ENCODE peak calls at places on chromosomes 5 and 9, in ten cellular contexts. One of them, this sample, is unnamed.

GRCh38 chr9:86633904-86634303 is 279.7 kb upstream of the TUT7 start:
- DNase-seq in lower lobe of right lung: no peak
- DNase-seq in sigmoid colon: no peak
- DNase-seq in cardiac muscle cell: no peak
- DNase-seq in neural progenitor cell: no peak
- DNase-seq in A549: no peak
- DNase-seq in IMR-90: no peak
- DNase-seq in tibial artery: no peak
- DNase-seq in PC-9: no peak
- DNase-seq in brain microvascular endothelial cell: no peak
- DNase-seq in this sample: no peak

GRCh38 chr9:479316-479715 is 264.7 kb downstream of the DOCK8 start:
- DNase-seq in lower lobe of right lung: no peak
- DNase-seq in sigmoid colon: no peak
- DNase-seq in cardiac muscle cell: no peak
- DNase-seq in neural progenitor cell: no peak
- DNase-seq in A549: no peak
- DNase-seq in IMR-90: no peak
- DNase-seq in tibial artery: no peak
- DNase-seq in PC-9: no peak
- DNase-seq in brain microvascular endothelial cell: no peak
- DNase-seq in this sample: no peak

GRCh38 chr5:32390819-32391591 is 53.5 kb downstream of the ZFR start:
- DNase-seq in lower lobe of right lung: no peak
- DNase-seq in sigmoid colon: no peak
- DNase-seq in cardiac muscle cell: no peak
- DNase-seq in neural progenitor cell: no peak
- DNase-seq in A549: peak; percentile 56
- DNase-seq in IMR-90: peak; percentile 95
- DNase-seq in tibial artery: no peak
- DNase-seq in PC-9: peak; percentile 47
- DNase-seq in brain microvascular endothelial cell: peak; percentile 88
- DNase-seq in this sample: peak; percentile 84

GRCh38 chr9:111298831-111299603 is 31.0 kb downstream of the OR2K2 start:
- DNase-seq in lower lobe of right lung: no peak
- DNase-seq in sigmoid colon: peak; percentile 85
- DNase-seq in cardiac muscle cell: peak; percentile 40
- DNase-seq in neural progenitor cell: peak; percentile 41
- DNase-seq in A549: peak; percentile 66
- DNase-seq in IMR-90: peak; percentile 81
- DNase-seq in tibial artery: peak; percentile 87
- DNase-seq in PC-9: peak; percentile 8
- DNase-seq in brain microvascular endothelial cell: peak; percentile 56
- DNase-seq in this sample: peak; percentile 54

GRCh38 chr5:131682175-131682574 is 47.1 kb upstream of the RAPGEF6 start:
- DNase-seq in lower lobe of right lung: no peak
- DNase-seq in sigmoid colon: no peak
- DNase-seq in cardiac muscle cell: no peak
- DNase-seq in neural progenitor cell: no peak
- DNase-seq in A549: no peak
- DNase-seq in IMR-90: no peak
- DNase-seq in tibial artery: no peak
- DNase-seq in PC-9: no peak
- DNase-seq in brain microvascular endothelial cell: no peak
- DNase-seq in this sample: no peak

GRCh38 chr9:136705564-136705963 is 6.8 kb upstream of the DIPK1B start:
- DNase-seq in lower lobe of right lung: no peak
- DNase-seq in sigmoid colon: no peak
- DNase-seq in cardiac muscle cell: no peak
- DNase-seq in neural progenitor cell: no peak
- DNase-seq in A549: no peak
- DNase-seq in IMR-90: peak; percentile 47
- DNase-seq in tibial artery: no peak
- DNase-seq in PC-9: no peak
- DNase-seq in brain microvascular endothelial cell: no peak
- DNase-seq in this sample: no peak

GRCh38 chr5:92676120-92676838 is 904.7 kb downstream of the NR2F1-AS1 start:
- DNase-seq in lower lobe of right lung: no peak
- DNase-seq in sigmoid colon: no peak
- DNase-seq in cardiac muscle cell: no peak
- DNase-seq in neural progenitor cell: peak; percentile 74
- DNase-seq in A549: no peak
- DNase-seq in IMR-90: no peak
- DNase-seq in tibial artery: no peak
- DNase-seq in PC-9: no peak
- DNase-seq in brain microvascular endothelial cell: no peak
- DNase-seq in this sample: no peak

GRCh38 chr5:5229405-5229804 is 89.3 kb downstream of the ADAMTS16 start:
- DNase-seq in lower lobe of right lung: no peak
- DNase-seq in sigmoid colon: no peak
- DNase-seq in cardiac muscle cell: no peak
- DNase-seq in neural progenitor cell: no peak
- DNase-seq in A549: no peak
- DNase-seq in IMR-90: no peak
- DNase-seq in tibial artery: no peak
- DNase-seq in PC-9: no peak
- DNase-seq in brain microvascular endothelial cell: peak; percentile 26
- DNase-seq in this sample: no peak

GRCh38 chr9:100117316-100117715 is 18.3 kb downstream of the INVS start:
- DNase-seq in lower lobe of right lung: no peak
- DNase-seq in sigmoid colon: no peak
- DNase-seq in cardiac muscle cell: no peak
- DNase-seq in neural progenitor cell: no peak
- DNase-seq in A549: no peak
- DNase-seq in IMR-90: no peak
- DNase-seq in tibial artery: no peak
- DNase-seq in PC-9: no peak
- DNase-seq in brain microvascular endothelial cell: no peak
- DNase-seq in this sample: no peak

GRCh38 chr5:32600057-32600622 is 14.8 kb downstream of the SUB1 start:
- DNase-seq in lower lobe of right lung: no peak
- DNase-seq in sigmoid colon: no peak
- DNase-seq in cardiac muscle cell: no peak
- DNase-seq in neural progenitor cell: no peak
- DNase-seq in A549: no peak
- DNase-seq in IMR-90: peak; percentile 86
- DNase-seq in tibial artery: no peak
- DNase-seq in PC-9: no peak
- DNase-seq in brain microvascular endothelial cell: peak; percentile 53
- DNase-seq in this sample: peak; percentile 61

GRCh38 chr5:50963647-50964584 is 297.5 kb downstream of the PARP8 start:
- DNase-seq in lower lobe of right lung: no peak
- DNase-seq in sigmoid colon: no peak
- DNase-seq in cardiac muscle cell: peak; percentile 43
- DNase-seq in neural progenitor cell: peak; percentile 65
- DNase-seq in A549: no peak
- DNase-seq in IMR-90: no peak
- DNase-seq in tibial artery: no peak
- DNase-seq in PC-9: no peak
- DNase-seq in brain microvascular endothelial cell: no peak
- DNase-seq in this sample: no peak

GRCh38 chr5:393846-394275 is 49.1 kb upstream of the EXOC3 start:
- DNase-seq in lower lobe of right lung: no peak
- DNase-seq in sigmoid colon: no peak
- DNase-seq in cardiac muscle cell: peak; percentile 29
- DNase-seq in neural progenitor cell: peak; percentile 45
- DNase-seq in A549: no peak
- DNase-seq in IMR-90: peak; percentile 39
- DNase-seq in tibial artery: no peak
- DNase-seq in PC-9: no peak
- DNase-seq in brain microvascular endothelial cell: no peak
- DNase-seq in this sample: no peak

GRCh38 chr5:13613621-13614020 is 330.9 kb downstream of the DNAH5 start:
- DNase-seq in lower lobe of right lung: no peak
- DNase-seq in sigmoid colon: no peak
- DNase-seq in cardiac muscle cell: no peak
- DNase-seq in neural progenitor cell: no peak
- DNase-seq in A549: no peak
- DNase-seq in IMR-90: no peak
- DNase-seq in tibial artery: no peak
- DNase-seq in PC-9: no peak
- DNase-seq in brain microvascular endothelial cell: no peak
- DNase-seq in this sample: no peak

GRCh38 chr5:140108093-140109049 is 5.5 kb upstream of the PURA start:
- DNase-seq in lower lobe of right lung: peak; percentile 50
- DNase-seq in sigmoid colon: peak; percentile 66
- DNase-seq in cardiac muscle cell: no peak
- DNase-seq in neural progenitor cell: peak; percentile 61
- DNase-seq in A549: no peak
- DNase-seq in IMR-90: no peak
- DNase-seq in tibial artery: peak; percentile 31
- DNase-seq in PC-9: peak; percentile 28
- DNase-seq in brain microvascular endothelial cell: no peak
- DNase-seq in this sample: no peak

GRCh38 chr5:172223901-172224873 is 30.2 kb downstream of the EFCAB9 start:
- DNase-seq in lower lobe of right lung: no peak
- DNase-seq in sigmoid colon: no peak
- DNase-seq in cardiac muscle cell: no peak
- DNase-seq in neural progenitor cell: peak; percentile 56
- DNase-seq in A549: no peak
- DNase-seq in IMR-90: no peak
- DNase-seq in tibial artery: no peak
- DNase-seq in PC-9: no peak
- DNase-seq in brain microvascular endothelial cell: no peak
- DNase-seq in this sample: no peak

GRCh38 chr5:172219296-172219695 is 25.3 kb downstream of the EFCAB9 start:
- DNase-seq in lower lobe of right lung: no peak
- DNase-seq in sigmoid colon: no peak
- DNase-seq in cardiac muscle cell: no peak
- DNase-seq in neural progenitor cell: no peak
- DNase-seq in A549: no peak
- DNase-seq in IMR-90: no peak
- DNase-seq in tibial artery: no peak
- DNase-seq in PC-9: no peak
- DNase-seq in brain microvascular endothelial cell: no peak
- DNase-seq in this sample: no peak

GRCh38 chr5:172229904-172230303 is 35.9 kb downstream of the EFCAB9 start:
- DNase-seq in lower lobe of right lung: no peak
- DNase-seq in sigmoid colon: no peak
- DNase-seq in cardiac muscle cell: no peak
- DNase-seq in neural progenitor cell: no peak
- DNase-seq in A549: no peak
- DNase-seq in IMR-90: no peak
- DNase-seq in tibial artery: no peak
- DNase-seq in PC-9: no peak
- DNase-seq in brain microvascular endothelial cell: no peak
- DNase-seq in this sample: no peak

GRCh38 chr5:172224996-172225395 is 31.0 kb downstream of the EFCAB9 start:
- DNase-seq in lower lobe of right lung: no peak
- DNase-seq in sigmoid colon: no peak
- DNase-seq in cardiac muscle cell: no peak
- DNase-seq in neural progenitor cell: peak; percentile 17
- DNase-seq in A549: no peak
- DNase-seq in IMR-90: no peak
- DNase-seq in tibial artery: no peak
- DNase-seq in PC-9: no peak
- DNase-seq in brain microvascular endothelial cell: no peak
- DNase-seq in this sample: no peak
- H3K27ac ChIP-seq in lower lobe of right lung: no peak overlapping the region
- H3K27ac ChIP-seq in sigmoid colon: no peak overlapping the region
- H3K27ac ChIP-seq in cardiac muscle cell: peak overlapping the region; percentile 5
- H3K27ac ChIP-seq in neural progenitor cell: peak overlapping the region; percentile 86
- H3K27ac ChIP-seq in A549: no peak overlapping the region
- H3K27ac ChIP-seq in IMR-90: no peak overlapping the region
- H3K27ac ChIP-seq in tibial artery: no peak overlapping the region
- H3K27ac ChIP-seq in PC-9: no peak overlapping the region
- H3K27ac ChIP-seq in brain microvascular endothelial cell: no peak overlapping the region
- H3K27ac ChIP-seq in this sample: no peak overlapping the region

GRCh38 chr5:173907284-173907683 is 19.1 kb downstream of the CPEB4 start:
- DNase-seq in lower lobe of right lung: no peak
- DNase-seq in sigmoid colon: no peak
- DNase-seq in cardiac muscle cell: no peak
- DNase-seq in neural progenitor cell: no peak
- DNase-seq in A549: no peak
- DNase-seq in IMR-90: no peak
- DNase-seq in tibial artery: no peak
- DNase-seq in PC-9: no peak
- DNase-seq in brain microvascular endothelial cell: no peak
- DNase-seq in this sample: no peak

GRCh38 chr5:173901705-173902104 is 13.6 kb downstream of the CPEB4 start:
- DNase-seq in lower lobe of right lung: no peak
- DNase-seq in sigmoid colon: no peak
- DNase-seq in cardiac muscle cell: no peak
- DNase-seq in neural progenitor cell: no peak
- DNase-seq in A549: no peak
- DNase-seq in IMR-90: no peak
- DNase-seq in tibial artery: no peak
- DNase-seq in PC-9: no peak
- DNase-seq in brain microvascular endothelial cell: no peak
- DNase-seq in this sample: no peak

GRCh38 chr5:173902334-173902733 is 14.2 kb downstream of the CPEB4 start:
- DNase-seq in lower lobe of right lung: no peak
- DNase-seq in sigmoid colon: no peak
- DNase-seq in cardiac muscle cell: no peak
- DNase-seq in neural progenitor cell: no peak
- DNase-seq in A549: no peak
- DNase-seq in IMR-90: no peak
- DNase-seq in tibial artery: no peak
- DNase-seq in PC-9: no peak
- DNase-seq in brain microvascular endothelial cell: no peak
- DNase-seq in this sample: no peak

GRCh38 chr5:173902743-173903142 is 14.6 kb downstream of the CPEB4 start:
- DNase-seq in lower lobe of right lung: no peak
- DNase-seq in sigmoid colon: no peak
- DNase-seq in cardiac muscle cell: no peak
- DNase-seq in neural progenitor cell: no peak
- DNase-seq in A549: no peak
- DNase-seq in IMR-90: no peak
- DNase-seq in tibial artery: no peak
- DNase-seq in PC-9: no peak
- DNase-seq in brain microvascular endothelial cell: no peak
- DNase-seq in this sample: no peak

GRCh38 chr5:173903396-173904140 is 15.4 kb downstream of the CPEB4 start:
- DNase-seq in lower lobe of right lung: no peak
- DNase-seq in sigmoid colon: no peak
- DNase-seq in cardiac muscle cell: no peak
- DNase-seq in neural progenitor cell: no peak
- DNase-seq in A549: no peak
- DNase-seq in IMR-90: no peak
- DNase-seq in tibial artery: no peak
- DNase-seq in PC-9: no peak
- DNase-seq in brain microvascular endothelial cell: no peak
- DNase-seq in this sample: no peak
- H3K4me3 ChIP-seq in lower lobe of right lung: no peak overlapping the region
- H3K4me3 ChIP-seq in sigmoid colon: no peak overlapping the region
- H3K4me3 ChIP-seq in cardiac muscle cell: no peak overlapping the region
- H3K4me3 ChIP-seq in neural progenitor cell: no peak overlapping the region
- H3K4me3 ChIP-seq in A549: no peak overlapping the region
- H3K4me3 ChIP-seq in IMR-90: no peak overlapping the region
- H3K4me3 ChIP-seq in tibial artery: no peak overlapping the region
- H3K4me3 ChIP-seq in PC-9: no peak overlapping the region
- H3K4me3 ChIP-seq in brain microvascular endothelial cell: no peak overlapping the region
- H3K4me3 ChIP-seq in this sample: no peak overlapping the region

GRCh38 chr9:4491621-4491975 is 1.3 kb downstream of the SLC1A1 start:
- DNase-seq in lower lobe of right lung: peak; percentile 54
- DNase-seq in sigmoid colon: no peak
- DNase-seq in cardiac muscle cell: no peak
- DNase-seq in neural progenitor cell: peak; percentile 63
- DNase-seq in A549: no peak
- DNase-seq in IMR-90: no peak
- DNase-seq in tibial artery: no peak
- DNase-seq in PC-9: peak; percentile 9
- DNase-seq in brain microvascular endothelial cell: no peak
- DNase-seq in this sample: no peak
- H3K27ac ChIP-seq in lower lobe of right lung: peak overlapping the region; percentile 78
- H3K27ac ChIP-seq in sigmoid colon: no peak overlapping the region
- H3K27ac ChIP-seq in cardiac muscle cell: no peak overlapping the region
- H3K27ac ChIP-seq in neural progenitor cell: no peak overlapping the region
- H3K27ac ChIP-seq in A549: no peak overlapping the region
- H3K27ac ChIP-seq in IMR-90: no peak overlapping the region
- H3K27ac ChIP-seq in tibial artery: peak overlapping the region; percentile 69
- H3K27ac ChIP-seq in PC-9: no peak overlapping the region
- H3K27ac ChIP-seq in brain microvascular endothelial cell: no peak overlapping the region
- H3K27ac ChIP-seq in this sample: no peak overlapping the region

GRCh38 chr9:131656356-131657030 is 83.4 kb downstream of the RAPGEF1 start:
- DNase-seq in lower lobe of right lung: peak; percentile 93
- DNase-seq in sigmoid colon: peak; percentile 83
- DNase-seq in cardiac muscle cell: no peak
- DNase-seq in neural progenitor cell: no peak
- DNase-seq in A549: no peak
- DNase-seq in IMR-90: no peak
- DNase-seq in tibial artery: peak; percentile 82
- DNase-seq in PC-9: no peak
- DNase-seq in brain microvascular endothelial cell: no peak
- DNase-seq in this sample: no peak
- H3K4me3 ChIP-seq in lower lobe of right lung: no peak overlapping the region
- H3K4me3 ChIP-seq in sigmoid colon: no peak overlapping the region
- H3K4me3 ChIP-seq in cardiac muscle cell: no peak overlapping the region
- H3K4me3 ChIP-seq in neural progenitor cell: no peak overlapping the region
- H3K4me3 ChIP-seq in A549: no peak overlapping the region
- H3K4me3 ChIP-seq in IMR-90: no peak overlapping the region
- H3K4me3 ChIP-seq in tibial artery: no peak overlapping the region
- H3K4me3 ChIP-seq in PC-9: no peak overlapping the region
- H3K4me3 ChIP-seq in brain microvascular endothelial cell: no peak overlapping the region
- H3K4me3 ChIP-seq in this sample: no peak overlapping the region